ENCODE peak calls at places on chromosome 20, in five cellular contexts. Y is right cardiac atrium; R is PC-9; S is upper lobe of right lung; X is CD8-positive, alpha-beta T cell. L is an unnamed sample. For H3K27me3, the result is how much of the 10 kb centered on the place peaks cover.

GRCh38 chr20:51311636-51312479 is 230.7 kb downstream of the NFATC2 start:
- DNase-seq in X (no peak), Y (no peak), S (no peak), R (peak), L (no peak)

GRCh38 chr20:63461364-63461763 is 11.1 kb downstream of the KCNQ2 start:
- DNase-seq in X (no peak), S (no peak), Y (no peak), R (no peak), L (no peak)

GRCh38 chr20:64099880-64100565 is 7.3 kb downstream of the NPBWR2 start:
- DNase-seq in S (no peak), R (peak), X (no peak), Y (peak), L (no peak)

GRCh38 chr20:48278961-48279481 is 493.7 kb upstream of the SULF2 start:
- DNase-seq in S (no peak), Y (no peak), X (no peak), R (peak), L (no peak)

GRCh38 chr20:58306421-58307261 is 2.9 kb upstream of the RAB22A start:
- DNase-seq in R (no peak), Y (no peak), X (peak), S (peak), L (no peak)

GRCh38 chr20:33992145-33992922 is 1.4 kb upstream of the RALY start:
- DNase-seq in S (no peak), R (peak), Y (no peak), X (no peak), L (no peak)

GRCh38 chr20:44384423-44385027 is 29.0 kb downstream of the HNF4A start:
- DNase-seq in R (peak), Y (peak), S (peak), X (peak), L (peak)

GRCh38 chr20:15760217-15760567 is 813.1 kb downstream of the KIF16B start:
- DNase-seq in Y (no peak), S (no peak), X (no peak), R (no peak), L (no peak)

GRCh38 chr20:11901127-11901526 is 16.6 kb upstream of the BTBD3 start:
- DNase-seq in X (no peak), R (no peak), Y (no peak), S (no peak), L (no peak)

GRCh38 chr20:35216541-35216940 is 9.9 kb upstream of the MMP24 start:
- DNase-seq in R (no peak), X (no peak), S (no peak), Y (no peak), L (no peak)

GRCh38 chr20:43170771-43171170 is 18.9 kb downstream of the PTPRT start:
- DNase-seq in R (no peak), Y (no peak), X (no peak), S (no peak), L (no peak)

GRCh38 chr20:45010399-45010828 is 44.1 kb downstream of the STK4 start:
- DNase-seq in X (no peak), S (no peak), Y (no peak), R (peak), L (no peak)

GRCh38 chr20:44079968-44080560 is 106.9 kb downstream of the JPH2 start:
- DNase-seq in X (no peak), R (no peak), Y (no peak), S (peak), L (no peak)

GRCh38 chr20:36092424-36093024 is 62.0 kb upstream of the EPB41L1 start:
- DNase-seq in Y (peak), S (peak), R (no peak), X (no peak), L (peak)

GRCh38 chr20:31717478-31717946 is 5.2 kb downstream of the BCL2L1 start:
- DNase-seq in R (no peak), X (no peak), S (no peak), Y (no peak), L (no peak)

GRCh38 chr20:5919634-5920544 is 30.4 kb downstream of the TRMT6 start:
- DNase-seq in X (no peak), R (no peak), S (no peak), Y (no peak), L (no peak)

GRCh38 chr20:18615020-18615652 is 27.3 kb downstream of the DTD1 start:
- DNase-seq in S (no peak), Y (peak), R (no peak), X (no peak), L (no peak)

GRCh38 chr20:32456869-32457421 is 98.8 kb downstream of the ASXL1 start:
- DNase-seq in X (no peak), Y (no peak), R (no peak), S (no peak), L (peak)

GRCh38 chr20:63574829-63575720 is 1.0 kb upstream of the HELZ2 start:
- DNase-seq in Y (no peak), X (no peak), S (no peak), R (no peak), L (no peak)

GRCh38 chr20:49906101-49906604 is 9.2 kb downstream of the SPATA2 start:
- DNase-seq in X (no peak), S (peak), Y (no peak), R (no peak), L (no peak)

GRCh38 chr20:13284830-13285229 is 63.8 kb downstream of the ISM1 start:
- DNase-seq in Y (no peak), R (no peak), X (no peak), S (no peak), L (no peak)

GRCh38 chr20:7736336-7736735 is 203.9 kb downstream of the HAO1 start:
- DNase-seq in R (no peak), Y (no peak), X (no peak), S (no peak), L (no peak)

GRCh38 chr20:35506872-35507638 is 22.4 kb downstream of the C20orf173 start:
- DNase-seq in S (no peak), X (no peak), Y (no peak), R (no peak), L (peak)

GRCh38 chr20:47790032-47790965 is 5.0 kb upstream of the SULF2 start:
- DNase-seq in Y (no peak), R (peak), S (no peak), X (no peak), L (no peak)

GRCh38 chr20:41149679-41150131 is 12.4 kb downstream of the PLCG1 start:
- DNase-seq in S (no peak), Y (no peak), X (no peak), R (peak), L (peak)

GRCh38 chr20:41171736-41172295 is 34.5 kb downstream of the PLCG1 start:
- DNase-seq in S (peak), R (no peak), X (no peak), Y (no peak), L (no peak)

GRCh38 chr20:10965936-10966470 is 292.2 kb upstream of the JAG1 start:
- DNase-seq in R (no peak), S (no peak), X (no peak), Y (no peak), L (no peak)

GRCh38 chr20:39676857-39677351 is 714.8 kb downstream of the DHX35 start:
- DNase-seq in R (no peak), S (no peak), X (no peak), Y (no peak), L (no peak)

GRCh38 chr20:20411841-20412240 is 43.9 kb downstream of the INSM1 start:
- DNase-seq in Y (no peak), R (no peak), S (no peak), X (no peak), L (no peak)
- H3K27ac ChIP-seq in Y (no peak), R (no peak), S (no peak), X (no peak), L (no peak)

DNA sequence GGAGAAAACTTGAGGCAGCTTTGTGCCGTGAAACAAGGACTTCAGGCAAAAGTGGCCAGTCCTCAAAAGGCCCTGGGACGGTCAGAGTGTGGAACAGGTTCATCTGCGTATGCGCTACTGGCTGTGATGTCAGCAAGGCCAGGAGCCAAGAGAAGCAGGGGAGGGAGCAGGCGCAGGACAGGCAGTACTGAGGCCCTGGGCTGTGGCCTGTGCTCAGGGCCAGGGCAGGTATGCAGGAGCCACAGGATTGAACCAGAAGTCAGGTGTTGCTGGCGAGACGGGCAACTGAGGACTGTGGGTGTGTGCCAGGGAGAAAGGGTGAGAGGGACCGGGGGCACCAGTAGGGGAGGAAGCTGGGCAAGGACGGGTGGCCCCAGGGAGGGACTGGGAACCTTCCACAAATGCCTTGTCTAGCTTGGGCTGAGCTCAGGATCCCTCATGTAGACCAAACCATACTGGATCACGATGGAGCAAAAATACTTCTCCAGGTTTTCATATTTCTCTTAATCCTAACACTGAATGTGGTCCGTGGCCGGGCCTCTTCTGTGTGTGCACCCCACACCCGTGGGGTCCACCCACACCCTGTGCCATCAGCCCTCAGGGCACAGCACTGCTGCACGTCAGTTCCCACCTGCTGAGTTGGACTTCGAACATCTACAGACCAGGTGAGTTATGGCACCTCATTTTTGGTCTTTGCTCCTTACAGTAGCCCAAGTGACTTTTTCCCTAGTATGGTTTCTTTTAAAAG is 46.9 kb downstream of the GINS1 start:
- DNase-seq in X (no peak), Y (no peak), R (no peak), S (no peak), L (no peak)
- H3K4me3 ChIP-seq in X (no peak), Y (no peak), R (no peak), S (no peak), L (no peak)

DNA sequence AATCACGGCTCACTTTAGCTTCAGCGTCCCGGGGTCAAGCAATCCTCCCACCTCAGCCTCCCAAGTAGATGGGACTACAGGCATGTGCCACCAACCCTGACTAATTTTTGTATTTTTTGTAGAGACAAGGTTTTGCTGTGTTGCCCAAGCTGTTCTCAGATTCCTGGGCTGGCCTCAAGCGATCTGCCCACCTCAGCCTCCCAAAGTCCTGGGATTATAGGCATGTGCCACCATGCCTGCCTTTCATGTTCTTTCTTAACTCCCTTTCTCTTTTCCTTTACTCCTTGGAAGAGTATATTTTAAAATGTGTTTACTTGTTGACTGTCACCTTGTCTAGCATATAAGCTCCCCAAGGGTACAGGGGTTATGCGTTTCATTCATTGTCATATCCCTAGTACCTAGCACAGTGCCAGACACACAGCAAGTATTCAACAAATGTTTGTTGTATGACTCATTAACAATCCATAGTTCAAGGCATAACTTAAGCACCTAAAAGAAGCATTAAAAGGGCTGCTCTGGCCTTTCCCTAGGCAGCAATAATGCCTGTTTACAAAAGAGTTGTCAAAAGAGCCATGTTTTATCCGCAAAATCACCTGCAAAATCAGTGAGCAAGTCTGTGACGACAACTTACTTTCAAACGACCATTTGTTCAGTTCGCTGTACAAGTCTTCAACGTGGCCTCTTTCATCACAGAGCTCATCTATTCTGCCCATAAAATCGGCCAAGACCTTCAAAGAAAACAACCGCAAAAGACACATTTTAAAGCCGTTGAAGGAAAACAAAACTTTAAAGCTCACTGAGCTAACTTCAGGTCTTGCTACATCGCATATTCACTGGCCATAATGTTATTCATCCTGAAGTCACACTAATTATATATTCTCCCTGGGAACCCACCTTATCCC is 4.6 kb downstream of the CYP24A1 start:
- DNase-seq in X (no peak), S (no peak), R (peak), Y (no peak), L (no peak)
- H3K27me3 ChIP-seq in X (under half), S (half or more), R (under half), Y (under half), L (under half)

GRCh38 chr20:1337441-1337840 is 8.5 kb upstream of the SDCBP2 start:
- DNase-seq in Y (no peak), S (no peak), R (no peak), X (no peak), L (no peak)
- H3K27ac ChIP-seq in Y (peak), S (peak), R (no peak), X (no peak), L (peak)

DNA sequence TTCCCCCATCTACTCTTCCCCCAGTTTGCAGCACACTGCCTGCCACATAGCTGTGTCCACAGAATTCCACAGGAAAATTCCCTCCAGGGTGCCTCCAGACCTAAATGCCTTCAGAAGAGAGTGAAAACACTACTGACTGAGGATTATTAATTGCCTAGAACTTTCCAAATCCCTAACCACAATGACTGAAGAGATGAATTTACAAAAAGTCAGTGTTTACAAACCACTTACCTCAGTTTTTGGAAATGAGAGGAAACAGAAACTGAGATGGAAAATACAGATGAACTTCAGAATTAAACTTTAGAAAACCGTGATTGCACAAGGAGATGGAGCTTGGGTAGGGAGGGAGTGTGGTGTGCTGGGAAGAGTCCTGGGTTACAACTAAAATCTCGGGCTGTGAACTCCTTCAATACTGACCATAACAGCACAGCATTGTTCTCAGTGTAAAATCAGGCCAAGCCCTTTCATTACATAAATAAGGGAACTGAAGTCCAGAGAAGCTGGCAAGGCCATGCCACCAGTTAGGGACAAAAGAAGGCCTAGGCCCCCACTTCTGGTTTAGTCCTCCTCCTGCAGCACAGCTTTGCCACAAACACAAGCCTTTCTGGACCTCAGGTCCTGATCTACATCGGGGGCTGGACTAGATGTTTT is 4.1 kb downstream of the ELMO2 start:
- DNase-seq in S (no peak), Y (no peak), R (no peak), X (no peak), L (no peak)
- H3K4me3 ChIP-seq in S (no peak), Y (no peak), R (no peak), X (no peak), L (no peak)